ENCODE peak calls at places on chromosome 1, in five cellular contexts. V, N, X, F and C are unnamed samples. For H3K9me3, the result is how much of the 10 kb centered on the place peaks cover.

GRCh38 chr1:219188331-219188803 is 14.7 kb downstream of the LYPLAL1 start:
- DNase-seq in N (no peak), V (no peak), X (no peak), F (no peak), C (no peak)

GRCh38 chr1:118151312-118151937 is 33.6 kb downstream of the SPAG17 start:
- DNase-seq in X (peak), F (peak), N (peak), V (no peak), C (no peak)

GRCh38 chr1:41558761-41559171 is 74.3 kb upstream of the EDN2 start:
- DNase-seq in F (no peak), X (peak), V (no peak), N (peak), C (no peak)

GRCh38 chr1:228471762-228472398 is 15.3 kb upstream of the RNF187 start:
- DNase-seq in X (no peak), N (no peak), F (peak), V (no peak), C (no peak)

GRCh38 chr1:21901473-21901847 is 35.6 kb downstream of the HSPG2 start:
- DNase-seq in X (peak), F (no peak), V (no peak), N (no peak), C (peak)

GRCh38 chr1:98794196-98794886 is 132.8 kb downstream of the SNX7 start:
- DNase-seq in V (no peak), F (peak), N (peak), X (no peak), C (no peak)

GRCh38 chr1:51192213-51192843 is 43.7 kb upstream of the RNF11 start:
- DNase-seq in V (no peak), X (peak), N (peak), F (peak), C (no peak)

GRCh38 chr1:244099258-244099930 is 48.3 kb downstream of the ZBTB18 start:
- DNase-seq in F (no peak), V (no peak), N (no peak), X (no peak), C (no peak)

GRCh38 chr1:169031566-169032224 is 74.8 kb upstream of the ATP1B1 start:
- DNase-seq in X (no peak), V (no peak), F (peak), N (peak), C (no peak)

GRCh38 chr1:182784556-182785171 is 4.9 kb upstream of the NPL start:
- DNase-seq in V (no peak), X (no peak), F (peak), N (peak), C (no peak)

GRCh38 chr1:85344256-85344694 is 67.8 kb upstream of the BCL10 start:
- DNase-seq in X (no peak), V (peak), N (peak), F (peak), C (no peak)

GRCh38 chr1:174040387-174040786 is 18.2 kb upstream of the RC3H1 start:
- DNase-seq in N (peak), V (no peak), X (no peak), F (no peak), C (no peak)

GRCh38 chr1:210132582-210132981 is 100.0 kb upstream of the SERTAD4 start:
- DNase-seq in V (no peak), X (no peak), N (no peak), F (no peak), C (no peak)

GRCh38 chr1:92333668-92334067 is 34.8 kb downstream of the RPAP2 start:
- DNase-seq in N (no peak), V (no peak), X (no peak), F (no peak), C (no peak)

GRCh38 chr1:65077369-65077768 is 70.6 kb upstream of the AK4 start:
- DNase-seq in F (no peak), X (no peak), V (no peak), N (no peak), C (no peak)

GRCh38 chr1:167227934-167228378 is 7.3 kb downstream of the POU2F1 start:
- DNase-seq in N (no peak), F (no peak), V (no peak), X (no peak), C (no peak)

GRCh38 chr1:12616709-12617373 is 1.2 kb downstream of the DHRS3 start:
- DNase-seq in V (peak), X (peak), N (peak), F (peak), C (peak)

GRCh38 chr1:163410073-163410522 is 88.3 kb downstream of the NUF2 start:
- DNase-seq in V (no peak), X (no peak), N (peak), F (peak), C (no peak)

GRCh38 chr1:166698771-166699170 is 140.5 kb upstream of the POGK start:
- DNase-seq in F (no peak), N (no peak), X (no peak), V (no peak), C (no peak)

GRCh38 chr1:20373286-20373685 is 82.6 kb downstream of the VWA5B1 start:
- DNase-seq in V (no peak), X (no peak), N (no peak), F (no peak), C (peak)

GRCh38 chr1:211377539-211378461 is 51.2 kb downstream of the TRAF5 start:
- DNase-seq in N (no peak), X (no peak), F (no peak), V (no peak), C (no peak)

GRCh38 chr1:208924011-208924410 is 659.5 kb upstream of the CAMK1G start:
- DNase-seq in N (no peak), X (no peak), V (no peak), F (no peak), C (no peak)

GRCh38 chr1:228538831-228539230 is 51.6 kb downstream of the RNF187 start:
- DNase-seq in N (no peak), X (no peak), V (no peak), F (no peak), C (no peak)

GRCh38 chr1:197096137-197096536 is 29.1 kb upstream of the F13B start:
- DNase-seq in V (no peak), X (no peak), F (no peak), N (peak), C (no peak)

GRCh38 chr1:168234846-168235547 is 9.2 kb downstream of the SFT2D2 start:
- DNase-seq in N (peak), X (no peak), V (no peak), F (peak), C (no peak)

GRCh38 chr1:18746981-18747380 is 112.5 kb downstream of the TAS1R2 start:
- DNase-seq in N (no peak), F (no peak), X (no peak), V (no peak), C (no peak)

GRCh38 chr1:6274102-6274501 is 13.2 kb upstream of the GPR153 start:
- DNase-seq in X (no peak), N (no peak), V (no peak), F (no peak), C (no peak)

GRCh38 chr1:9196129-9197040 is 38.2 kb upstream of the H6PD start:
- DNase-seq in F (peak), X (peak), N (peak), V (peak), C (peak)

GRCh38 chr1:57474097-57474750 is 50.4 kb upstream of the DAB1 start:
- DNase-seq in X (no peak), F (no peak), N (no peak), V (no peak), C (no peak)

GRCh38 chr1:248831842-248832241 is 6.1 kb upstream of the SH3BP5L start:
- DNase-seq in V (no peak), X (no peak), F (no peak), N (no peak), C (no peak)

GRCh38 chr1:174965006-174965971 is 34.5 kb upstream of the CACYBP start:
- DNase-seq in F (no peak), X (no peak), V (no peak), N (no peak), C (no peak)

GRCh38 chr1:175725684-175726083 is 17.7 kb downstream of the TNR start:
- DNase-seq in X (no peak), F (no peak), V (no peak), N (peak), C (no peak)

GRCh38 chr1:6353948-6354658 is 39.5 kb downstream of the ACOT7 start:
- DNase-seq in N (peak), V (peak), F (no peak), X (peak), C (no peak)

GRCh38 chr1:158930504-158930903 is 848 bp upstream of the PYHIN1 start:
- DNase-seq in X (no peak), F (no peak), N (no peak), V (no peak), C (no peak)

GRCh38 chr1:156487862-156488261 is 12.7 kb downstream of the MEF2D start:
- DNase-seq in N (no peak), F (no peak), V (no peak), X (no peak), C (no peak)

GRCh38 chr1:218585565-218586184 is 240.5 kb downstream of the TGFB2 start:
- DNase-seq in F (peak), N (no peak), V (no peak), X (no peak), C (no peak)

GRCh38 chr1:246989901-246990300 is 18.0 kb downstream of the ZNF695 start:
- DNase-seq in V (no peak), N (no peak), X (no peak), F (no peak), C (no peak)

GRCh38 chr1:246988316-246988715 is 19.5 kb downstream of the ZNF695 start:
- DNase-seq in X (no peak), V (no peak), N (no peak), F (no peak), C (no peak)

DNA sequence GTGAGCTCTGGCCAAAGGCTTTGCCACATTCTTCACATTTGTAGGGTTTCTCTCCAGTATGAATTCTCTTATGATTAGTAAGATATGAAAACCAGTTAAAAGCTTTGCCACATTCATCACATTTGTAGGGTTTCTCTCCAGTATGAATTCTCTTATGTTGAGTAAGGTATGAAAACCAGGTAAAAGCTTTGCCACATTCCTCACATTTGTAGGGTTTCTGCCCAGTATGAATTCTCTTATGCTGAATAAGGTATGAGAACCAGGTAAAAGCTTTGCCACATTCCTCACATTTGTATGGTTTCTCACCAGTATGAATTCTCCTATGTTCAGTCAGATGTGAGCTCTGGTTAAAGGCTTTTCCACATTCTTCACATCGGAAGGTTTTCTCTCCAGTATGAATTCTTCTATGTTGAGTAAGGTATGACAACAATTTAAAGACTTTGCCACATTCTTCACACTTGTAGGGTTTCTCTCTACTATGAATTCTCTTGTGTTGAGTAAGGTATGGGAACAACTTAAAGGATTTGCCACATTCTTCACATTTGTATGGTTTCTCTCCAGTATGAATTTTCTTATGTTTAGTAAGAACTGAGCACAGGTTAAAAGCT is 20.7 kb downstream of the ZNF695 start:
- DNase-seq in N (no peak), X (no peak), F (no peak), V (no peak), C (no peak)
- H3K9me3 ChIP-seq in N (under half), X (half or more), F (under half), V (half or more), C (under half)

GRCh38 chr1:160709715-160710114 is 1.9 kb downstream of the CD48 start:
- DNase-seq in N (no peak), V (no peak), X (no peak), F (no peak), C (no peak)
- H3K27ac ChIP-seq in N (no peak), V (no peak), X (no peak), F (no peak), C (peak)

GRCh38 chr1:63890468-63890867 is 116.7 kb downstream of the ROR1 start:
- DNase-seq in X (no peak), N (no peak), F (no peak), V (no peak), C (no peak)
- H3K4me3 ChIP-seq in X (no peak), N (no peak), F (no peak), V (no peak), C (no peak)

GRCh38 chr1:61192666-61193325 is 110.4 kb downstream of the NFIA start:
- DNase-seq in X (no peak), N (no peak), V (no peak), F (no peak), C (no peak)
- H3K9me3 ChIP-seq in X (under half), N (under half), V (under half), F (under half), C (under half)

GRCh38 chr1:73637275-73637674 is 560.7 kb downstream of the LRRIQ3 start:
- DNase-seq in V (no peak), F (no peak), N (no peak), X (no peak), C (no peak)

GRCh38 chr1:73639494-73639893 is 558.5 kb downstream of the LRRIQ3 start:
- DNase-seq in V (no peak), X (no peak), F (no peak), N (no peak), C (no peak)

GRCh38 chr1:73635021-73635420 is 563.0 kb downstream of the LRRIQ3 start:
- DNase-seq in N (no peak), V (no peak), F (no peak), X (no peak), C (no peak)
- H3K27ac ChIP-seq in N (no peak), V (no peak), F (no peak), X (no peak), C (no peak)

GRCh38 chr1:26066857-26067256 is 573 bp downstream of the TRIM63 start:
- DNase-seq in F (peak), V (no peak), X (peak), N (peak), C (no peak)

GRCh38 chr1:26060832-26061574 is 6.4 kb downstream of the TRIM63 start:
- DNase-seq in V (no peak), N (no peak), X (peak), F (no peak), C (no peak)

GRCh38 chr1:26066160-26066559 is 1.3 kb downstream of the TRIM63 start:
- DNase-seq in F (no peak), X (peak), N (no peak), V (no peak), C (no peak)

GRCh38 chr1:26067432-26067911 is at the start of gene TRIM63:
- DNase-seq in V (no peak), N (no peak), F (no peak), X (peak), C (no peak)

GRCh38 chr1:26064591-26064990 is 2.8 kb downstream of the TRIM63 start:
- DNase-seq in N (peak), V (no peak), X (peak), F (no peak), C (no peak)
- H3K4me3 ChIP-seq in N (no peak), V (no peak), X (peak), F (no peak), C (no peak)

GRCh38 chr1:4781646-4782045 is 127.2 kb downstream of the AJAP1 start:
- DNase-seq in X (no peak), N (no peak), F (no peak), V (no peak), C (no peak)
- H3K9me3 ChIP-seq in X (under half), N (under half), F (under half), V (under half), C (under half)

GRCh38 chr1:2269922-2270259 is 41.8 kb downstream of the SKI start:
- DNase-seq in F (no peak), V (no peak), N (no peak), X (peak), C (no peak)
- H3K27ac ChIP-seq in F (no peak), V (peak), N (no peak), X (no peak), C (no peak)